ENCODE peak calls at places on chromosomes 5 and 9, in four cellular contexts. One of them, this sample, is unnamed.

GRCh38 chr5:179166886-179167841 is 107.0 kb downstream of the ZNF354C start:
- DNase-seq in K562: peak
- DNase-seq in SK-N-SH: peak
- DNase-seq in endothelial cell of umbilical vein: no peak
- DNase-seq in this sample: no peak

GRCh38 chr9:4574657-4575243 is 84.5 kb downstream of the SLC1A1 start:
- DNase-seq in K562: no peak
- DNase-seq in SK-N-SH: no peak
- DNase-seq in endothelial cell of umbilical vein: no peak
- DNase-seq in this sample: no peak

GRCh38 chr5:54171645-54172384 is 138.6 kb downstream of the ARL15 start:
- DNase-seq in K562: no peak
- DNase-seq in SK-N-SH: no peak
- DNase-seq in endothelial cell of umbilical vein: peak
- DNase-seq in this sample: no peak

GRCh38 chr5:55816342-55816741 is 34.8 kb upstream of the IL31RA start:
- DNase-seq in K562: no peak
- DNase-seq in SK-N-SH: no peak
- DNase-seq in endothelial cell of umbilical vein: no peak
- DNase-seq in this sample: no peak

GRCh38 chr5:5332287-5332686 is 90.2 kb upstream of the ICE1 start:
- DNase-seq in K562: no peak
- DNase-seq in SK-N-SH: no peak
- DNase-seq in endothelial cell of umbilical vein: no peak
- DNase-seq in this sample: no peak

GRCh38 chr5:164362021-164362420 is 856.6 kb downstream of the MAT2B start:
- DNase-seq in K562: no peak
- DNase-seq in SK-N-SH: no peak
- DNase-seq in endothelial cell of umbilical vein: no peak
- DNase-seq in this sample: no peak

GRCh38 chr9:17793713-17794622 is 215.1 kb downstream of the SH3GL2 start:
- DNase-seq in K562: no peak
- DNase-seq in SK-N-SH: no peak
- DNase-seq in endothelial cell of umbilical vein: no peak
- DNase-seq in this sample: peak

GRCh38 chr5:102853680-102854079 is 98.6 kb downstream of the PAM start:
- DNase-seq in K562: no peak
- DNase-seq in SK-N-SH: no peak
- DNase-seq in endothelial cell of umbilical vein: peak
- DNase-seq in this sample: no peak

GRCh38 chr5:149371296-149371962 is 7.7 kb downstream of the IL17B start:
- DNase-seq in K562: peak
- DNase-seq in SK-N-SH: peak
- DNase-seq in endothelial cell of umbilical vein: peak
- DNase-seq in this sample: peak

GRCh38 chr5:534743-535671 is 10.8 kb upstream of the SLC9A3 start:
- DNase-seq in K562: no peak
- DNase-seq in SK-N-SH: no peak
- DNase-seq in endothelial cell of umbilical vein: no peak
- DNase-seq in this sample: no peak

GRCh38 chr9:137240321-137240840 is 706 bp upstream of the TUBB4B start:
- DNase-seq in K562: peak
- DNase-seq in SK-N-SH: peak
- DNase-seq in endothelial cell of umbilical vein: peak
- DNase-seq in this sample: no peak

GRCh38 chr5:175614223-175614622 is 43.6 kb upstream of the HRH2 start:
- DNase-seq in K562: no peak
- DNase-seq in SK-N-SH: no peak
- DNase-seq in endothelial cell of umbilical vein: no peak
- DNase-seq in this sample: no peak

GRCh38 chr9:126001581-126002225 is 254.5 kb downstream of the PBX3 start:
- DNase-seq in K562: no peak
- DNase-seq in SK-N-SH: peak
- DNase-seq in endothelial cell of umbilical vein: no peak
- DNase-seq in this sample: no peak

GRCh38 chr9:111356567-111357244 is 26.7 kb upstream of the OR2K2 start:
- DNase-seq in K562: no peak
- DNase-seq in SK-N-SH: no peak
- DNase-seq in endothelial cell of umbilical vein: peak
- DNase-seq in this sample: peak

GRCh38 chr5:113293613-113294340 is 141.0 kb downstream of the TSSK1B start:
- DNase-seq in K562: no peak
- DNase-seq in SK-N-SH: peak
- DNase-seq in endothelial cell of umbilical vein: peak
- DNase-seq in this sample: no peak

GRCh38 chr5:60943624-60944023 is 1.2 kb downstream of the ERCC8 start:
- DNase-seq in K562: no peak
- DNase-seq in SK-N-SH: no peak
- DNase-seq in endothelial cell of umbilical vein: peak
- DNase-seq in this sample: no peak

GRCh38 chr9:33687779-33688178 is 107.6 kb upstream of the PRSS3 start:
- DNase-seq in K562: no peak
- DNase-seq in SK-N-SH: no peak
- DNase-seq in endothelial cell of umbilical vein: no peak
- DNase-seq in this sample: no peak

GRCh38 chr5:53877243-53877642 is 316.8 kb downstream of the NDUFS4 start:
- DNase-seq in K562: no peak
- DNase-seq in SK-N-SH: no peak
- DNase-seq in endothelial cell of umbilical vein: no peak
- DNase-seq in this sample: no peak

GRCh38 chr5:69188811-69189161 is 597 bp upstream of the CENPH start:
- DNase-seq in K562: no peak
- DNase-seq in SK-N-SH: no peak
- DNase-seq in endothelial cell of umbilical vein: no peak
- DNase-seq in this sample: no peak

GRCh38 chr5:93274291-93274690 is 306.7 kb downstream of the NR2F1-AS1 start:
- DNase-seq in K562: no peak
- DNase-seq in SK-N-SH: no peak
- DNase-seq in endothelial cell of umbilical vein: peak
- DNase-seq in this sample: no peak

GRCh38 chr5:91499943-91500531 is 116.9 kb upstream of the ARRDC3 start:
- DNase-seq in K562: peak
- DNase-seq in SK-N-SH: peak
- DNase-seq in endothelial cell of umbilical vein: peak
- DNase-seq in this sample: peak

GRCh38 chr9:84542554-84542953 is 127.0 kb upstream of the NTRK2 start:
- DNase-seq in K562: no peak
- DNase-seq in SK-N-SH: no peak
- DNase-seq in endothelial cell of umbilical vein: no peak
- DNase-seq in this sample: peak

GRCh38 chr5:180424094-180424493 is 70.1 kb upstream of the CNOT6 start:
- DNase-seq in K562: no peak
- DNase-seq in SK-N-SH: no peak
- DNase-seq in endothelial cell of umbilical vein: no peak
- DNase-seq in this sample: no peak

GRCh38 chr9:127154390-127155191 is 32.2 kb upstream of the ANGPTL2 start:
- DNase-seq in K562: no peak
- DNase-seq in SK-N-SH: no peak
- DNase-seq in endothelial cell of umbilical vein: peak
- DNase-seq in this sample: no peak

GRCh38 chr9:115022760-115023434 is 92.5 kb upstream of the TNFSF8 start:
- DNase-seq in K562: no peak
- DNase-seq in SK-N-SH: no peak
- DNase-seq in endothelial cell of umbilical vein: no peak
- DNase-seq in this sample: no peak

GRCh38 chr9:133664651-133665050 is 28.5 kb downstream of the DBH start:
- DNase-seq in K562: no peak
- DNase-seq in SK-N-SH: peak
- DNase-seq in endothelial cell of umbilical vein: no peak
- DNase-seq in this sample: no peak

GRCh38 chr9:115292584-115293271 is 174.8 kb upstream of the TNC start:
- DNase-seq in K562: no peak
- DNase-seq in SK-N-SH: no peak
- DNase-seq in endothelial cell of umbilical vein: no peak
- DNase-seq in this sample: no peak

GRCh38 chr9:23557691-23558090 is 268.3 kb downstream of the ELAVL2 start:
- DNase-seq in K562: no peak
- DNase-seq in SK-N-SH: no peak
- DNase-seq in endothelial cell of umbilical vein: no peak
- DNase-seq in this sample: no peak

GRCh38 chr5:62305715-62306493 is at the start of gene KIF2A:
- DNase-seq in K562: peak
- DNase-seq in SK-N-SH: peak
- DNase-seq in endothelial cell of umbilical vein: peak
- DNase-seq in this sample: peak

GRCh38 chr5:25754895-25755294 is 1110.1 kb upstream of the CDH10 start:
- DNase-seq in K562: no peak
- DNase-seq in SK-N-SH: no peak
- DNase-seq in endothelial cell of umbilical vein: no peak
- DNase-seq in this sample: peak

GRCh38 chr9:77648458-77649108 is 461 bp upstream of the GNA14 start:
- DNase-seq in K562: no peak
- DNase-seq in SK-N-SH: no peak
- DNase-seq in endothelial cell of umbilical vein: peak
- DNase-seq in this sample: no peak

GRCh38 chr9:115106642-115107041 is 11.3 kb downstream of the TNC start:
- DNase-seq in K562: no peak
- DNase-seq in SK-N-SH: no peak
- DNase-seq in endothelial cell of umbilical vein: no peak
- DNase-seq in this sample: no peak

GRCh38 chr5:134111741-134112647 is 2.5 kb upstream of the TCF7 start:
- DNase-seq in K562: peak
- DNase-seq in SK-N-SH: no peak
- DNase-seq in endothelial cell of umbilical vein: no peak
- DNase-seq in this sample: no peak

GRCh38 chr9:107487521-107488399 is 1.8 kb downstream of the KLF4 start:
- DNase-seq in K562: no peak
- DNase-seq in SK-N-SH: peak
- DNase-seq in endothelial cell of umbilical vein: peak
- DNase-seq in this sample: no peak

GRCh38 chr9:107489144-107489673 is 360 bp downstream of the KLF4 start:
- DNase-seq in K562: no peak
- DNase-seq in SK-N-SH: no peak
- DNase-seq in endothelial cell of umbilical vein: peak
- DNase-seq in this sample: no peak

GRCh38 chr9:107489687-107490605 is at the start of gene KLF4:
- DNase-seq in K562: peak
- DNase-seq in SK-N-SH: peak
- DNase-seq in endothelial cell of umbilical vein: peak
- DNase-seq in this sample: peak

GRCh38 chr9:107486674-107487520 is 2.7 kb downstream of the KLF4 start:
- DNase-seq in K562: no peak
- DNase-seq in SK-N-SH: no peak
- DNase-seq in endothelial cell of umbilical vein: no peak
- DNase-seq in this sample: no peak

GRCh38 chr9:107488400-107489143 is 997 bp downstream of the KLF4 start:
- DNase-seq in K562: peak
- DNase-seq in SK-N-SH: peak
- DNase-seq in endothelial cell of umbilical vein: peak
- DNase-seq in this sample: no peak
- H2AFZ ChIP-seq in K562: peak
- H2AFZ ChIP-seq in SK-N-SH: no peak
- H2AFZ ChIP-seq in endothelial cell of umbilical vein: peak
- H2AFZ ChIP-seq in this sample: no peak

GRCh38 chr5:101244621-101245020 is 341.5 kb upstream of the ST8SIA4 start:
- DNase-seq in K562: no peak
- DNase-seq in SK-N-SH: no peak
- DNase-seq in endothelial cell of umbilical vein: no peak
- DNase-seq in this sample: no peak
- TF ChIP-seq POLR2AphosphoS5 in K562: no peak
- TF ChIP-seq POLR2AphosphoS5 in SK-N-SH: no peak
- TF ChIP-seq POLR2AphosphoS5 in endothelial cell of umbilical vein: no peak
- TF ChIP-seq POLR2AphosphoS5 in this sample: no peak

GRCh38 chr9:94584555-94584954 is 9.1 kb downstream of the FBP2 start:
- DNase-seq in K562: no peak
- DNase-seq in SK-N-SH: no peak
- DNase-seq in endothelial cell of umbilical vein: no peak
- DNase-seq in this sample: no peak
- H2AFZ ChIP-seq in K562: no peak
- H2AFZ ChIP-seq in SK-N-SH: no peak
- H2AFZ ChIP-seq in endothelial cell of umbilical vein: no peak
- H2AFZ ChIP-seq in this sample: no peak

GRCh38 chr9:120014751-120015235 is 565.2 kb downstream of the CDK5RAP2 start:
- DNase-seq in K562: no peak
- DNase-seq in SK-N-SH: no peak
- DNase-seq in endothelial cell of umbilical vein: no peak
- DNase-seq in this sample: no peak

GRCh38 chr9:120009856-120010255 is 570.1 kb downstream of the CDK5RAP2 start:
- DNase-seq in K562: no peak
- DNase-seq in SK-N-SH: no peak
- DNase-seq in endothelial cell of umbilical vein: no peak
- DNase-seq in this sample: no peak
- TF ChIP-seq POLR2AphosphoS5 in K562: no peak
- TF ChIP-seq POLR2AphosphoS5 in SK-N-SH: no peak
- TF ChIP-seq POLR2AphosphoS5 in endothelial cell of umbilical vein: no peak
- TF ChIP-seq POLR2AphosphoS5 in this sample: no peak

GRCh38 chr5:77935516-77936364 is 159.6 kb upstream of the TBCA start:
- DNase-seq in K562: no peak
- DNase-seq in SK-N-SH: no peak
- DNase-seq in endothelial cell of umbilical vein: no peak
- DNase-seq in this sample: no peak

GRCh38 chr5:77937015-77937908 is 161.1 kb upstream of the TBCA start:
- DNase-seq in K562: no peak
- DNase-seq in SK-N-SH: no peak
- DNase-seq in endothelial cell of umbilical vein: no peak
- DNase-seq in this sample: no peak

DNA sequence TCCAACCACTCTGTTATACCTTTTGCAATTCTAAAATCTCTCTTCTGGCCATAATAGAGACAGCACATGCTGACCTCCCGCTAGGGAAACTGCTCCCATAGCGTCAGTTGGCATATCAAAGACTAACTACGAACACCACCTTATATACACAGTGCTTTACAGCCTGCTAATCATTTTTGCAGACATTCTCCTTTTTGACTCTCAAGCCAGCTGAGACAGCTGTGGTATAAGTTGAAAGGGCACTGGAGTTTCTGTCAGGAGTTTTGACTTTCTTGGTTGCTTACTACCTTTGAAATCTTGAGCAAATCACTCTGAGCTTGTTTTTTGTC is 160.2 kb upstream of the TBCA start:
- DNase-seq in K562: no peak
- DNase-seq in SK-N-SH: no peak
- DNase-seq in endothelial cell of umbilical vein: no peak
- DNase-seq in this sample: no peak
- H2AFZ ChIP-seq in K562: no peak
- H2AFZ ChIP-seq in SK-N-SH: no peak
- H2AFZ ChIP-seq in endothelial cell of umbilical vein: no peak
- H2AFZ ChIP-seq in this sample: no peak